ENCODE peak calls at places on chromosome 20, in nine cellular contexts. S, Z, C, O, B, K, H, V and L are unnamed samples.

GRCh38 chr20:434221-434620 is 26.1 kb downstream of the RBCK1 start:
- DNase-seq in S (no peak), Z (no peak), C (no peak), O (no peak), B (no peak), K (no peak), H (no peak), V (no peak), L (no peak)

GRCh38 chr20:11582073-11582472 is 335.6 kb upstream of the BTBD3 start:
- DNase-seq in S (no peak), Z (no peak), C (no peak), O (no peak), B (no peak), K (no peak), H (peak; percentile 11), V (peak; percentile 19), L (no peak)

GRCh38 chr20:13452470-13453124 is 186.1 kb downstream of the TASP1 start:
- DNase-seq in S (no peak), Z (no peak), C (no peak), O (no peak), B (no peak), K (no peak), H (no peak), V (no peak), L (no peak)

GRCh38 chr20:20210943-20211273 is 157.0 kb upstream of the INSM1 start:
- DNase-seq in S (no peak), Z (no peak), C (no peak), O (no peak), B (no peak), K (no peak), H (no peak), V (no peak), L (no peak)

GRCh38 chr20:11035211-11035610 is 361.4 kb upstream of the JAG1 start:
- DNase-seq in S (no peak), Z (no peak), C (no peak), O (no peak), B (no peak), K (no peak), H (peak; percentile 2), V (no peak), L (no peak)

GRCh38 chr20:3172933-3173581 is at the start of gene LZTS3:
- DNase-seq in S (no peak), Z (peak; percentile 77), C (no peak), O (no peak), B (peak; percentile 71), K (peak; percentile 14), H (peak; percentile 25), V (peak; percentile 48), L (no peak)

GRCh38 chr20:37506166-37506725 is 14.8 kb upstream of the NNAT start:
- DNase-seq in S (no peak), Z (no peak), C (no peak), O (no peak), B (no peak), K (no peak), H (no peak), V (no peak), L (no peak)

GRCh38 chr20:20233041-20233514 is 134.8 kb upstream of the INSM1 start:
- DNase-seq in S (no peak), Z (no peak), C (no peak), O (no peak), B (no peak), K (no peak), H (no peak), V (no peak), L (no peak)

GRCh38 chr20:37042986-37043972 is 52.5 kb downstream of the RBL1 start:
- DNase-seq in S (no peak), Z (no peak), C (no peak), O (no peak), B (no peak), K (no peak), H (no peak), V (no peak), L (no peak)

GRCh38 chr20:709864-710761 is 34.5 kb upstream of the SCRT2 start:
- DNase-seq in S (no peak), Z (no peak), C (no peak), O (peak; percentile 29), B (peak; percentile 20), K (no peak), H (no peak), V (no peak), L (no peak)

GRCh38 chr20:54345301-54345724 is 130.1 kb upstream of the DOK5 start:
- DNase-seq in S (peak; percentile 7), Z (no peak), C (peak; percentile 55), O (no peak), B (no peak), K (peak; percentile 70), H (peak; percentile 88), V (peak; percentile 80), L (peak; percentile 85)

GRCh38 chr20:49874601-49875116 is 40.7 kb downstream of the SPATA2 start:
- DNase-seq in S (no peak), Z (no peak), C (no peak), O (no peak), B (peak; percentile 50), K (no peak), H (no peak), V (no peak), L (no peak)

GRCh38 chr20:57389695-57390603 is 1.2 kb upstream of the RBM38 start:
- DNase-seq in S (no peak), Z (no peak), C (no peak), O (no peak), B (no peak), K (no peak), H (no peak), V (peak; percentile 36), L (no peak)

GRCh38 chr20:57879437-57880115 is 169.8 kb upstream of the PMEPA1 start:
- DNase-seq in S (no peak), Z (no peak), C (no peak), O (no peak), B (no peak), K (no peak), H (no peak), V (no peak), L (no peak)

GRCh38 chr20:12113468-12114371 is 196.0 kb downstream of the BTBD3 start:
- DNase-seq in S (no peak), Z (no peak), C (peak; percentile 3), O (no peak), B (peak; percentile 73), K (peak; percentile 6), H (peak; percentile 72), V (peak; percentile 34), L (no peak)

GRCh38 chr20:52031574-52032303 is 159.8 kb downstream of the ZFP64 start:
- DNase-seq in S (no peak), Z (no peak), C (peak; percentile 81), O (no peak), B (no peak), K (peak; percentile 63), H (peak; percentile 90), V (peak; percentile 93), L (peak; percentile 73)

GRCh38 chr20:7608246-7608645 is 332.0 kb downstream of the HAO1 start:
- DNase-seq in S (no peak), Z (peak; percentile 26), C (no peak), O (peak; percentile 45), B (no peak), K (no peak), H (peak; percentile 2), V (peak; percentile 11), L (no peak)

GRCh38 chr20:51121901-51122412 is 99.0 kb upstream of the KCNG1 start:
- DNase-seq in S (no peak), Z (no peak), C (no peak), O (no peak), B (no peak), K (no peak), H (no peak), V (peak; percentile 65), L (peak; percentile 5)

DNA sequence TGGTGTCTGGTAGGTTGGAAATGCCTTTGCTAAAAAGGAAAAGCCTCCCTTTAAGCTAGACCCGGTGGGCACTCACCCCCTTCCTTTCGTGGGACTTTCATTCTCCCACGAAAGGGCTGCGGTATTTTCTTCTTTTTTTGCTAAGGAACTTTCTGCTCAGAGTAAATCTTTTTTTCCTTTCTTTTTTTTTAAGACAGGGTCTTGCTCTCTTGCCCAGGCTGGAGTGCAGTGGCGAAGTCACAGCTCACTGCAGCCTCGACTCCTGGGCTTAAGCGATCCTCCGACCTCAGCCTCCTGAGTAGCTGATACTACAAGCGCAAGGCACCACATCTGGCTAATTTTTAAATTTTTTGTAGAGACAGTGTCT is 4.0 kb downstream of the TP53TG5 start:
- DNase-seq in S (no peak), Z (no peak), C (no peak), O (no peak), B (no peak), K (no peak), H (no peak), V (no peak), L (no peak)
- H3K4me3 ChIP-seq in S (no peak overlapping the region), Z (peak overlapping the region; percentile 60), C (no peak overlapping the region), O (peak overlapping the region; percentile 23), B (peak overlapping the region; percentile 51), K (peak overlapping the region; percentile 44), H (peak overlapping the region; percentile 43), V (no peak overlapping the region), L (peak overlapping the region; percentile 55)

DNA sequence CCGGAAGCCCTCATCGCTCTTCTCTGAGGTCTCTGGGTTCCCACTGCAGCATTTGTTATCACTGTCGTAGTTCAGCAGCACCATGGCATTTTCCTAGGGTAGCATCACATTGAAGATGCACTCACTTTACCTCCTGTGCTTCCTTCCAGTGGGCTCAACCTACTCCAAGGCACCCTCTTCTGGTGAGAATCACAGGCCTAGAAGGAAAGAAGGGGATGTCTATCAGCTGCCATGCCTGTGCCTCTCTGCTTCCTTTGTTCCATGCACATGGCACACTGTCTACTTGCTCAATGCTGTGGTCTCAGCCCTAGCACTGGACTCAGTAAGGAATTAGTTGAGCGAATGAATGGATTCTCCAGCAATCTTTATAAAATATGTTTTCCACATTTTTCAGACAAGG is 22.6 kb downstream of the CST4 start:
- DNase-seq in S (no peak), Z (no peak), C (no peak), O (no peak), B (no peak), K (no peak), H (no peak), V (peak; percentile 46), L (no peak)
- TF ChIP-seq CTCF in S (no peak), Z (no peak), C (peak; percentile 10), O (peak; percentile 31), B (no peak), K (peak; percentile 6), H (no peak), V (peak; percentile 62), L (peak; percentile 21)

DNA sequence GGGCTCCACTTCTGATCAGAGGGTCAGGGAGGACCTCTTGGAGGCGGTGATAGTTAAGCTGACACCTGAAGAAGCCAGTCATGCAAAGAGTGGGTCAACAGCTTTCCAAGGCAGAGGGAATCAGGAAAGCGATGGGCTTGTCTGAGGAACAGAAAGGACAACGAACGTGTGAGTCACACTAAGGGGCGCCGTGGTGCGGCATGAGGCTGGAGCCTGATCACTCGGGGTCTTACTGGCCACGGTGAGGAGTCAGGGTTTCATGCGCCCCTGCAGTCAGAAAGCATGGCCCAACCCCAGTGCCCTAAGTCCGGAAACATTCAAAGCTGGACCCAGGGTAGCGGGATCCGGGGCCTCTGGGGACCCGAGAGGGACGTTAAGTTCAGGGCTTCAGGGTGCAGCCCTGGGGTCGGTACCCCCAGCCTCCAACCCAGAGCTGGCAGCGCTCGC is 50.5 kb upstream of the SLC32A1 start:
- DNase-seq in S (no peak), Z (no peak), C (no peak), O (peak; percentile 20), B (no peak), K (no peak), H (peak; percentile 6), V (peak; percentile 14), L (no peak)
- H3K4me3 ChIP-seq in S (no peak overlapping the region), Z (no peak overlapping the region), C (peak overlapping the region; percentile 47), O (peak overlapping the region; percentile 63), B (peak overlapping the region; percentile 54), K (peak overlapping the region; percentile 54), H (peak overlapping the region; percentile 62), V (peak overlapping the region; percentile 63), L (peak overlapping the region; percentile 66)

GRCh38 chr20:21520702-21521595 is 7.1 kb upstream of the NKX2-2 start:
- DNase-seq in S (no peak), Z (no peak), C (no peak), O (no peak), B (no peak), K (no peak), H (no peak), V (peak; percentile 6), L (no peak)
- TF ChIP-seq CTCF in S (no peak), Z (no peak), C (no peak), O (no peak), B (no peak), K (no peak), H (no peak), V (no peak), L (no peak)